ENCODE peak calls at places on chromosome 1, in eight cellular contexts. One of them, this sample, is unnamed.

GRCh38 chr1:38375035-38375434 is 328.4 kb upstream of the POU3F1 start:
- DNase-seq in AG04450: no peak
- DNase-seq in DMS 273 treated with DMSO at 0.1 percent for 48 hours: no peak
- DNase-seq in AG09309: no peak
- DNase-seq in HS-5: no peak
- DNase-seq in HCEC 1CT: no peak
- DNase-seq in CD8-positive, alpha-beta T cell: no peak
- DNase-seq in amniotic stem cell: no peak
- DNase-seq in this sample: no peak

GRCh38 chr1:232123775-232124659 is 497.4 kb downstream of the DISC1 start:
- DNase-seq in AG04450: no peak
- DNase-seq in DMS 273 treated with DMSO at 0.1 percent for 48 hours: no peak
- DNase-seq in AG09309: no peak
- DNase-seq in HS-5: no peak
- DNase-seq in HCEC 1CT: no peak
- DNase-seq in CD8-positive, alpha-beta T cell: no peak
- DNase-seq in amniotic stem cell: no peak
- DNase-seq in this sample: no peak

GRCh38 chr1:78601068-78601467 is 19.2 kb upstream of the IFI44L start:
- DNase-seq in AG04450: no peak
- DNase-seq in DMS 273 treated with DMSO at 0.1 percent for 48 hours: no peak
- DNase-seq in AG09309: no peak
- DNase-seq in HS-5: no peak
- DNase-seq in HCEC 1CT: no peak
- DNase-seq in CD8-positive, alpha-beta T cell: no peak
- DNase-seq in amniotic stem cell: no peak
- DNase-seq in this sample: no peak

GRCh38 chr1:238861342-238861741 is 525.0 kb upstream of the CHRM3 start:
- DNase-seq in AG04450: no peak
- DNase-seq in DMS 273 treated with DMSO at 0.1 percent for 48 hours: no peak
- DNase-seq in AG09309: no peak
- DNase-seq in HS-5: no peak
- DNase-seq in HCEC 1CT: no peak
- DNase-seq in CD8-positive, alpha-beta T cell: no peak
- DNase-seq in amniotic stem cell: no peak
- DNase-seq in this sample: no peak

GRCh38 chr1:165257969-165258459 is 98.5 kb downstream of the LMX1A start:
- DNase-seq in AG04450: no peak
- DNase-seq in DMS 273 treated with DMSO at 0.1 percent for 48 hours: peak; percentile 88
- DNase-seq in AG09309: peak; percentile 14
- DNase-seq in HS-5: peak; percentile 5
- DNase-seq in HCEC 1CT: peak; percentile 4
- DNase-seq in CD8-positive, alpha-beta T cell: no peak
- DNase-seq in amniotic stem cell: no peak
- DNase-seq in this sample: peak; percentile 91

GRCh38 chr1:232625319-232625868 is 4.5 kb downstream of the SIPA1L2 start:
- DNase-seq in AG04450: no peak
- DNase-seq in DMS 273 treated with DMSO at 0.1 percent for 48 hours: no peak
- DNase-seq in AG09309: no peak
- DNase-seq in HS-5: no peak
- DNase-seq in HCEC 1CT: no peak
- DNase-seq in CD8-positive, alpha-beta T cell: no peak
- DNase-seq in amniotic stem cell: no peak
- DNase-seq in this sample: no peak

GRCh38 chr1:194535369-194535768 is 1349.0 kb upstream of the B3GALT2 start:
- DNase-seq in AG04450: no peak
- DNase-seq in DMS 273 treated with DMSO at 0.1 percent for 48 hours: no peak
- DNase-seq in AG09309: no peak
- DNase-seq in HS-5: no peak
- DNase-seq in HCEC 1CT: no peak
- DNase-seq in CD8-positive, alpha-beta T cell: no peak
- DNase-seq in amniotic stem cell: no peak
- DNase-seq in this sample: peak; percentile 10

GRCh38 chr1:168180148-168180524 is 1.4 kb downstream of the TIPRL start:
- DNase-seq in AG04450: no peak
- DNase-seq in DMS 273 treated with DMSO at 0.1 percent for 48 hours: no peak
- DNase-seq in AG09309: no peak
- DNase-seq in HS-5: peak; percentile 14
- DNase-seq in HCEC 1CT: no peak
- DNase-seq in CD8-positive, alpha-beta T cell: no peak
- DNase-seq in amniotic stem cell: no peak
- DNase-seq in this sample: peak; percentile 33

GRCh38 chr1:98437540-98437939 is 224.0 kb upstream of the SNX7 start:
- DNase-seq in AG04450: no peak
- DNase-seq in DMS 273 treated with DMSO at 0.1 percent for 48 hours: no peak
- DNase-seq in AG09309: no peak
- DNase-seq in HS-5: no peak
- DNase-seq in HCEC 1CT: no peak
- DNase-seq in CD8-positive, alpha-beta T cell: no peak
- DNase-seq in amniotic stem cell: no peak
- DNase-seq in this sample: no peak

GRCh38 chr1:2459757-2460156 is 16.3 kb upstream of the PLCH2 start:
- DNase-seq in AG04450: peak; percentile 2
- DNase-seq in DMS 273 treated with DMSO at 0.1 percent for 48 hours: no peak
- DNase-seq in AG09309: peak; percentile 2
- DNase-seq in HS-5: no peak
- DNase-seq in HCEC 1CT: peak; percentile 21
- DNase-seq in CD8-positive, alpha-beta T cell: no peak
- DNase-seq in amniotic stem cell: no peak
- DNase-seq in this sample: no peak

GRCh38 chr1:65065535-65066378 is 82.2 kb upstream of the AK4 start:
- DNase-seq in AG04450: no peak
- DNase-seq in DMS 273 treated with DMSO at 0.1 percent for 48 hours: no peak
- DNase-seq in AG09309: no peak
- DNase-seq in HS-5: no peak
- DNase-seq in HCEC 1CT: no peak
- DNase-seq in CD8-positive, alpha-beta T cell: no peak
- DNase-seq in amniotic stem cell: no peak
- DNase-seq in this sample: peak; percentile 57

GRCh38 chr1:10510520-10511493 is 36.1 kb downstream of the PEX14 start:
- DNase-seq in AG04450: peak; percentile 66
- DNase-seq in DMS 273 treated with DMSO at 0.1 percent for 48 hours: no peak
- DNase-seq in AG09309: peak; percentile 68
- DNase-seq in HS-5: peak; percentile 92
- DNase-seq in HCEC 1CT: peak; percentile 95
- DNase-seq in CD8-positive, alpha-beta T cell: peak; percentile 70
- DNase-seq in amniotic stem cell: peak; percentile 79
- DNase-seq in this sample: no peak

GRCh38 chr1:165644064-165644735 is 13.2 kb downstream of the MGST3 start:
- DNase-seq in AG04450: no peak
- DNase-seq in DMS 273 treated with DMSO at 0.1 percent for 48 hours: no peak
- DNase-seq in AG09309: no peak
- DNase-seq in HS-5: no peak
- DNase-seq in HCEC 1CT: no peak
- DNase-seq in CD8-positive, alpha-beta T cell: no peak
- DNase-seq in amniotic stem cell: no peak
- DNase-seq in this sample: no peak

GRCh38 chr1:2255420-2256369 is 27.6 kb downstream of the SKI start:
- DNase-seq in AG04450: no peak
- DNase-seq in DMS 273 treated with DMSO at 0.1 percent for 48 hours: peak; percentile 44
- DNase-seq in AG09309: no peak
- DNase-seq in HS-5: peak; percentile 76
- DNase-seq in HCEC 1CT: peak; percentile 80
- DNase-seq in CD8-positive, alpha-beta T cell: peak; percentile 59
- DNase-seq in amniotic stem cell: no peak
- DNase-seq in this sample: peak; percentile 47

GRCh38 chr1:214979191-214979590 is 103.3 kb upstream of the KCNK2 start:
- DNase-seq in AG04450: no peak
- DNase-seq in DMS 273 treated with DMSO at 0.1 percent for 48 hours: no peak
- DNase-seq in AG09309: no peak
- DNase-seq in HS-5: no peak
- DNase-seq in HCEC 1CT: no peak
- DNase-seq in CD8-positive, alpha-beta T cell: no peak
- DNase-seq in amniotic stem cell: no peak
- DNase-seq in this sample: no peak

GRCh38 chr1:202374077-202374476 is 25.6 kb downstream of the PPP1R12B start:
- DNase-seq in AG04450: no peak
- DNase-seq in DMS 273 treated with DMSO at 0.1 percent for 48 hours: no peak
- DNase-seq in AG09309: no peak
- DNase-seq in HS-5: no peak
- DNase-seq in HCEC 1CT: no peak
- DNase-seq in CD8-positive, alpha-beta T cell: no peak
- DNase-seq in amniotic stem cell: no peak
- DNase-seq in this sample: peak; percentile 17

GRCh38 chr1:228667224-228667623 is 68.1 kb upstream of the RHOU start:
- DNase-seq in AG04450: no peak
- DNase-seq in DMS 273 treated with DMSO at 0.1 percent for 48 hours: no peak
- DNase-seq in AG09309: no peak
- DNase-seq in HS-5: no peak
- DNase-seq in HCEC 1CT: no peak
- DNase-seq in CD8-positive, alpha-beta T cell: no peak
- DNase-seq in amniotic stem cell: no peak
- DNase-seq in this sample: no peak

GRCh38 chr1:167905182-167905581 is 8.8 kb downstream of the ADCY10 start:
- DNase-seq in AG04450: no peak
- DNase-seq in DMS 273 treated with DMSO at 0.1 percent for 48 hours: no peak
- DNase-seq in AG09309: no peak
- DNase-seq in HS-5: no peak
- DNase-seq in HCEC 1CT: peak; percentile 15
- DNase-seq in CD8-positive, alpha-beta T cell: no peak
- DNase-seq in amniotic stem cell: no peak
- DNase-seq in this sample: no peak

GRCh38 chr1:218254296-218254918 is 30.7 kb upstream of the RRP15 start:
- DNase-seq in AG04450: no peak
- DNase-seq in DMS 273 treated with DMSO at 0.1 percent for 48 hours: no peak
- DNase-seq in AG09309: no peak
- DNase-seq in HS-5: no peak
- DNase-seq in HCEC 1CT: no peak
- DNase-seq in CD8-positive, alpha-beta T cell: no peak
- DNase-seq in amniotic stem cell: no peak
- DNase-seq in this sample: no peak

GRCh38 chr1:85280636-85281035 is 4.2 kb upstream of the BCL10 start:
- DNase-seq in AG04450: no peak
- DNase-seq in DMS 273 treated with DMSO at 0.1 percent for 48 hours: no peak
- DNase-seq in AG09309: no peak
- DNase-seq in HS-5: no peak
- DNase-seq in HCEC 1CT: no peak
- DNase-seq in CD8-positive, alpha-beta T cell: no peak
- DNase-seq in amniotic stem cell: no peak
- DNase-seq in this sample: no peak

GRCh38 chr1:166903232-166903631 is 27.2 kb upstream of the TADA1 start:
- DNase-seq in AG04450: no peak
- DNase-seq in DMS 273 treated with DMSO at 0.1 percent for 48 hours: no peak
- DNase-seq in AG09309: no peak
- DNase-seq in HS-5: no peak
- DNase-seq in HCEC 1CT: no peak
- DNase-seq in CD8-positive, alpha-beta T cell: no peak
- DNase-seq in amniotic stem cell: no peak
- DNase-seq in this sample: no peak

GRCh38 chr1:61181016-61181560 is 98.7 kb downstream of the NFIA start:
- DNase-seq in AG04450: no peak
- DNase-seq in DMS 273 treated with DMSO at 0.1 percent for 48 hours: no peak
- DNase-seq in AG09309: no peak
- DNase-seq in HS-5: no peak
- DNase-seq in HCEC 1CT: no peak
- DNase-seq in CD8-positive, alpha-beta T cell: no peak
- DNase-seq in amniotic stem cell: no peak
- DNase-seq in this sample: peak; percentile 69

GRCh38 chr1:236311040-236311439 is 29.3 kb upstream of the ERO1B start:
- DNase-seq in AG04450: no peak
- DNase-seq in DMS 273 treated with DMSO at 0.1 percent for 48 hours: no peak
- DNase-seq in AG09309: no peak
- DNase-seq in HS-5: no peak
- DNase-seq in HCEC 1CT: no peak
- DNase-seq in CD8-positive, alpha-beta T cell: no peak
- DNase-seq in amniotic stem cell: no peak
- DNase-seq in this sample: no peak

GRCh38 chr1:152436593-152437338 is 22.7 kb upstream of the CRNN start:
- DNase-seq in AG04450: no peak
- DNase-seq in DMS 273 treated with DMSO at 0.1 percent for 48 hours: no peak
- DNase-seq in AG09309: no peak
- DNase-seq in HS-5: peak; percentile 40
- DNase-seq in HCEC 1CT: peak; percentile 11
- DNase-seq in CD8-positive, alpha-beta T cell: no peak
- DNase-seq in amniotic stem cell: no peak
- DNase-seq in this sample: no peak

This sample was measured in NCI-H2171 treated with DMSO at 0.1 percent for 48 hours.